ENCODE peak calls at places on chromosomes 13 and 19, in eight cellular contexts. M is thyroid gland, G is cardiac fibroblast, I is GM12865, U is mesothelial cell of epicardium, F is body of pancreas, E is nephron progenitor cell, Y is astrocyte. T is an unnamed sample.

GRCh38 chr19:43755256-43755801 is 567 bp upstream of the SMG9 start:
- DNase-seq in M (peak; percentile 77), G (peak; percentile 78), I (peak; percentile 93), U (peak; percentile 69), F (peak; percentile 81), E (peak; percentile 80), Y (peak; percentile 30), T (peak; percentile 77)

GRCh38 chr19:33279430-33280350 is 22.6 kb downstream of the CEBPA start:
- DNase-seq in M (no peak), G (no peak), I (peak; percentile 60), U (no peak), F (no peak), E (no peak), Y (no peak), T (no peak)

GRCh38 chr13:71278512-71278911 is 588.5 kb downstream of the DACH1 start:
- DNase-seq in M (no peak), G (no peak), I (no peak), U (no peak), F (no peak), E (no peak), Y (no peak), T (no peak)

GRCh38 chr19:28881616-28882015 is 331.3 kb downstream of the UQCRFS1 start:
- DNase-seq in M (no peak), G (no peak), I (peak; percentile 37), U (no peak), F (no peak), E (peak; percentile 42), Y (no peak), T (no peak)

GRCh38 chr13:102203718-102204117 is 198.1 kb downstream of the FGF14 start:
- DNase-seq in M (no peak), G (no peak), I (no peak), U (no peak), F (no peak), E (no peak), Y (no peak), T (no peak)

GRCh38 chr19:29540128-29540527 is 14.3 kb downstream of the VSTM2B start:
- DNase-seq in M (no peak), G (no peak), I (no peak), U (no peak), F (no peak), E (no peak), Y (no peak), T (no peak)

GRCh38 chr13:93963266-93964131 is 516.0 kb downstream of the DCT start:
- DNase-seq in M (no peak), G (peak; percentile 61), I (no peak), U (no peak), F (no peak), E (no peak), Y (peak; percentile 51), T (peak; percentile 40)

GRCh38 chr19:5108123-5108613 is 139.3 kb downstream of the KDM4B start:
- DNase-seq in M (no peak), G (no peak), I (no peak), U (no peak), F (no peak), E (no peak), Y (no peak), T (no peak)

GRCh38 chr13:26420282-26420960 is 137.1 kb upstream of the WASF3 start:
- DNase-seq in M (no peak), G (no peak), I (no peak), U (no peak), F (no peak), E (no peak), Y (peak; percentile 3), T (no peak)

GRCh38 chr13:43908156-43909126 is 28.7 kb downstream of the LACC1 start:
- DNase-seq in M (no peak), G (peak; percentile 72), I (peak; percentile 34), U (no peak), F (no peak), E (no peak), Y (peak; percentile 74), T (peak; percentile 57)

GRCh38 chr19:1672038-1672768 is 19.8 kb upstream of the TCF3 start:
- DNase-seq in M (no peak), G (peak; percentile 54), I (peak; percentile 68), U (no peak), F (peak; percentile 43), E (peak; percentile 65), Y (no peak), T (peak; percentile 33)

GRCh38 chr13:35672611-35673010 is 196.1 kb upstream of the MAB21L1 start:
- DNase-seq in M (no peak), G (no peak), I (no peak), U (no peak), F (no peak), E (no peak), Y (no peak), T (no peak)

GRCh38 chr19:48480151-48480475 is 10.9 kb downstream of the CYTH2 start:
- DNase-seq in M (peak; percentile 33), G (no peak), I (no peak), U (no peak), F (peak; percentile 65), E (no peak), Y (no peak), T (no peak)

GRCh38 chr19:35309481-35310279 is 17.7 kb downstream of the MAG start:
- DNase-seq in M (peak; percentile 94), G (peak; percentile 93), I (no peak), U (peak; percentile 49), F (peak; percentile 73), E (peak; percentile 68), Y (no peak), T (peak; percentile 74)

GRCh38 chr13:24228852-24229458 is 68.4 kb downstream of the SPATA13 start:
- DNase-seq in M (no peak), G (peak; percentile 85), I (peak; percentile 79), U (no peak), F (peak; percentile 56), E (peak; percentile 39), Y (peak; percentile 51), T (peak; percentile 76)

GRCh38 chr19:42469311-42470239 is 26.8 kb upstream of the CXCL17 start:
- DNase-seq in M (no peak), G (no peak), I (no peak), U (no peak), F (no peak), E (no peak), Y (no peak), T (no peak)

GRCh38 chr13:64782459-64782858 is 2447.7 kb downstream of the PCDH9 start:
- DNase-seq in M (no peak), G (no peak), I (no peak), U (no peak), F (no peak), E (no peak), Y (no peak), T (no peak)

GRCh38 chr13:94950303-94950702 is 238.0 kb upstream of the SOX21 start:
- DNase-seq in M (no peak), G (peak; percentile 8), I (no peak), U (no peak), F (no peak), E (no peak), Y (no peak), T (peak; percentile 19)

GRCh38 chr13:20340759-20341161 is 108.6 kb upstream of the GJB6 start:
- DNase-seq in M (no peak), G (peak; percentile 46), I (no peak), U (no peak), F (no peak), E (no peak), Y (no peak), T (peak; percentile 22)

GRCh38 chr19:28489126-28489660 is 723.8 kb downstream of the UQCRFS1 start:
- DNase-seq in M (no peak), G (no peak), I (no peak), U (no peak), F (no peak), E (no peak), Y (no peak), T (no peak)

GRCh38 chr13:83794627-83795026 is 87.6 kb downstream of the SLITRK1 start:
- DNase-seq in M (no peak), G (no peak), I (no peak), U (no peak), F (no peak), E (no peak), Y (no peak), T (no peak)

GRCh38 chr13:46383383-46383782 is 3.7 kb downstream of the RUBCNL start:
- DNase-seq in M (no peak), G (no peak), I (no peak), U (no peak), F (no peak), E (no peak), Y (no peak), T (no peak)

GRCh38 chr19:47229674-47230121 is 1.3 kb downstream of the BBC3 start:
- DNase-seq in M (no peak), G (peak; percentile 41), I (peak; percentile 41), U (no peak), F (no peak), E (no peak), Y (peak; percentile 44), T (peak; percentile 39)

GRCh38 chr13:110317093-110317492 is 10.0 kb downstream of the COL4A2 start:
- DNase-seq in M (no peak), G (no peak), I (no peak), U (no peak), F (no peak), E (no peak), Y (no peak), T (peak; percentile 36)
- TF ChIP-seq CTCF in M (no peak), G (no peak), I (no peak), U (no peak), F (no peak), E (no peak), Y (no peak), T (no peak)

GRCh38 chr13:79901336-79901735 is 420.4 kb downstream of the NDFIP2 start:
- DNase-seq in M (no peak), G (peak; percentile 61), I (no peak), U (no peak), F (no peak), E (no peak), Y (peak; percentile 7), T (peak; percentile 64)
- TF ChIP-seq CTCF in M (no peak), G (no peak), I (no peak), U (no peak), F (no peak), E (no peak), Y (no peak), T (peak; percentile 34)

GRCh38 chr13:110712849-110713641 is 455 bp upstream of the ING1 start:
- DNase-seq in M (peak; percentile 99), G (peak; percentile 100), I (peak; percentile 100), U (peak; percentile 99), F (peak; percentile 99), E (peak; percentile 99), Y (peak; percentile 99), T (peak; percentile 100)
- TF ChIP-seq CTCF in M (no peak), G (no peak), I (no peak), U (no peak), F (no peak), E (no peak), Y (no peak), T (no peak)

DNA sequence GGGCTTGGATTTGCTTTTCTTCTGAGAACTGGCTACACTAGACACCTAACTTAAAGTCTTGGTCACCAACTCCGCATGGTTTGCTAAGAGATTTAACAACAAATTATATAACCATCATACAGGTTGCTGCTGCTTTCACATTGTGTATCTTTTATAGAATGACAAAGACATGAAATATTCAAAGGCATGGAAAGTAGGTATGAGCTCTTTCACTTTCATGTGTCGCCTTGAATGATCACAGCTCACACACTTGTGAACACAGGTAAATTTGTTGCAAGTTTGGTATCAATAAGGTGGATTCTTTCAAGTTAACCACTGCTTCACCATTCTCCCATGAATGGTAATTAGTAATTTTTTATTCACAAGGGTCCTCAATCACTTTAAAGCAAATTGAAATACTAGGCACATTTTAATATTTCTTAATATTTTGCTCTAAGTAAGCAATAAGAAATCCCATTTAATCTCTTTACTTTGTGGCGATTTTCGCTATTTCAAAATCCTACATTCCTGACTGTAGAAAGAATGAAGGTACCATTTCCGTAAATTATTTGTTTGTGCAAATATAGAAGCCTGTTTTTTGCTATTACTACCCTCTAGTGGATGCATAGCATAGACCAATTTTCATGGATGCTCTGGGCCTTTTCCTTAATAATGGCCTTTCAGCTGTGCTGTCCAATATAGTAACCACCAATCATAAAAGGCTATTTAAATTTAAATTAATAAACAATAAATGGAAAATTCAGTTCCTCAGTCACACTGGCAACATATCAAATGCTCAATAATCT is 45.5 kb upstream of the FREM2 start:
- DNase-seq in M (no peak), G (peak; percentile 6), I (no peak), U (no peak), F (no peak), E (no peak), Y (no peak), T (no peak)
- TF ChIP-seq CTCF in M (peak; percentile 8), G (peak; percentile 11), I (no peak), U (no peak), F (peak; percentile 58), E (peak; percentile 12), Y (peak; percentile 21), T (peak; percentile 41)

T was measured in fibroblast of villous mesenchyme.